ENCODE peak calls at places on chromosomes 2 and 18, in eight cellular contexts. Y, Q, C, L, Z, N, F and V are unnamed samples.

GRCh38 chr2:219656523-219656922 is 29.1 kb downstream of the SLC4A3 start:
- DNase-seq in Y (no peak), Q (peak), C (no peak), L (no peak), Z (peak), N (no peak), F (no peak), V (no peak)

GRCh38 chr2:38690499-38691420 is 24.8 kb downstream of the GALM start:
- DNase-seq in Y (peak), Q (peak), C (no peak), L (peak), Z (peak), N (no peak), F (peak), V (no peak)

GRCh38 chr2:186848873-186849578 is at the start of gene ZSWIM2:
- DNase-seq in Y (peak), Q (peak), C (peak), L (peak), Z (peak), N (peak), F (peak), V (no peak)

GRCh38 chr2:176126929-176127768 is 2.4 kb upstream of the HOXD8 start:
- DNase-seq in Y (peak), Q (peak), C (peak), L (peak), Z (peak), N (peak), F (peak), V (peak)

GRCh38 chr18:5604778-5605177 is 61.0 kb upstream of the EPB41L3 start:
- DNase-seq in Y (no peak), Q (no peak), C (no peak), L (no peak), Z (no peak), N (peak), F (no peak), V (no peak)

GRCh38 chr2:111662771-111663470 is 221.1 kb downstream of the ANAPC1 start:
- DNase-seq in Y (no peak), Q (peak), C (no peak), L (no peak), Z (peak), N (no peak), F (no peak), V (no peak)

GRCh38 chr2:62197017-62197586 is 1.2 kb downstream of the B3GNT2 start:
- DNase-seq in Y (peak), Q (no peak), C (peak), L (peak), Z (peak), N (no peak), F (no peak), V (peak)

GRCh38 chr2:42979416-42979869 is 187.1 kb upstream of the HAAO start:
- DNase-seq in Y (no peak), Q (no peak), C (no peak), L (no peak), Z (no peak), N (no peak), F (peak), V (no peak)

GRCh38 chr2:205860847-205861246 is 178.5 kb downstream of the NRP2 start:
- DNase-seq in Y (no peak), Q (no peak), C (no peak), L (no peak), Z (no peak), N (no peak), F (no peak), V (no peak)